ENCODE peak calls at places on chromosomes 7 and 10, in nine cellular contexts. L is heart right ventricle; E is activated naive CD4-positive, alpha-beta T cell treated with anti-CD3 and anti-CD28 coated beads, Interleukin-2, amount 50 U/mL, for 72 hours; P is stimulated activated naive B cell treated with anti-CD40 and anti-IgM and Interleukin-4, amounts not matched to agents 10 μg/mL and 1 μg/mL and 100 μg/mL, for 72 hours; G is natural killer cell; T is naive thymus-derived CD4-positive, alpha-beta T cell; M is activated B cell treated with CpG ODN at 0.5 μM for 24 hours; Q is activated naive CD8-positive, alpha-beta T cell treated with anti-CD3 and anti-CD28 coated beads, Interleukin-2, amount 10 ng/mL, durations not matched to agents 7 days and 5 days; Z is stimulated activated effector memory CD8-positive, alpha-beta T cell treated with anti-CD3 and anti-CD28 coated beads, Interleukin-12 subunit alpha, Interleukin-12 subunit beta, amount 100 ng/mL, for 72 hours. O is an unnamed sample.
A peak's percentile ranks its signal among the peaks of the same experiment; 100 is the strongest.

GRCh38 chr10:88332526-88333265 is 250.4 kb downstream of the RNLS start:
- ATAC-seq in L (no peak), E (no peak), P (peak; percentile 84), G (no peak), T (no peak), M (peak; percentile 52), Q (no peak), Z (no peak), O (no peak)

GRCh38 chr10:34489973-34490372 is 325.1 kb downstream of the PARD3 start:
- ATAC-seq in L (no peak), E (no peak), P (no peak), G (no peak), T (no peak), M (no peak), Q (no peak), Z (no peak), O (no peak)

GRCh38 chr10:110649652-110650264 is 5.6 kb downstream of the RBM20 start:
- ATAC-seq in L (no peak), E (no peak), P (peak; percentile 50), G (no peak), T (no peak), M (peak; percentile 31), Q (no peak), Z (no peak), O (no peak)

GRCh38 chr10:7501157-7501556 is 90.3 kb upstream of the SFMBT2 start:
- ATAC-seq in L (no peak), E (peak; percentile 46), P (no peak), G (peak; percentile 54), T (peak; percentile 18), M (no peak), Q (peak; percentile 86), Z (peak; percentile 69), O (no peak)

GRCh38 chr10:125866421-125867029 is 14.6 kb downstream of the DHX32 start:
- ATAC-seq in L (no peak), E (no peak), P (no peak), G (peak; percentile 14), T (no peak), M (no peak), Q (no peak), Z (peak; percentile 34), O (no peak)

GRCh38 chr7:99460651-99461050 is 5.3 kb downstream of the ATP5MF start:
- ATAC-seq in L (peak; percentile 14), E (no peak), P (no peak), G (no peak), T (no peak), M (no peak), Q (no peak), Z (no peak), O (no peak)

GRCh38 chr10:133224861-133225366 is 5.1 kb upstream of the UTF1 start:
- ATAC-seq in L (no peak), E (no peak), P (no peak), G (no peak), T (no peak), M (no peak), Q (no peak), Z (no peak), O (no peak)

GRCh38 chr7:25669954-25670841 is 441.9 kb upstream of the NPVF start:
- ATAC-seq in L (peak; percentile 74), E (no peak), P (no peak), G (no peak), T (no peak), M (no peak), Q (no peak), Z (no peak), O (peak; percentile 89)

GRCh38 chr7:102836206-102836938 is 76.4 kb upstream of the LRRC17 start:
- ATAC-seq in L (peak; percentile 78), E (no peak), P (no peak), G (no peak), T (no peak), M (no peak), Q (no peak), Z (no peak), O (peak; percentile 68)

GRCh38 chr10:70284542-70285150 is 842 bp upstream of the NPFFR1 start:
- ATAC-seq in L (no peak), E (no peak), P (no peak), G (no peak), T (no peak), M (no peak), Q (no peak), Z (no peak), O (no peak)

GRCh38 chr7:11153694-11154093 is 180.0 kb downstream of the PHF14 start:
- ATAC-seq in L (no peak), E (no peak), P (no peak), G (no peak), T (no peak), M (no peak), Q (no peak), Z (no peak), O (no peak)

GRCh38 chr7:122305475-122306319 is 1.1 kb upstream of the FEZF1 start:
- ATAC-seq in L (peak; percentile 48), E (no peak), P (no peak), G (no peak), T (no peak), M (no peak), Q (no peak), Z (no peak), O (no peak)

GRCh38 chr7:36820527-36821170 is 96.4 kb upstream of the AOAH start:
- ATAC-seq in L (peak; percentile 55), E (no peak), P (no peak), G (no peak), T (no peak), M (no peak), Q (no peak), Z (no peak), O (peak; percentile 51)

GRCh38 chr10:94666391-94667102 is 17.0 kb upstream of the CYP2C18 start:
- ATAC-seq in L (no peak), E (no peak), P (no peak), G (no peak), T (no peak), M (no peak), Q (no peak), Z (no peak), O (no peak)

GRCh38 chr7:44076101-44076895 is 6.0 kb downstream of the POLM start:
- ATAC-seq in L (no peak), E (no peak), P (no peak), G (no peak), T (no peak), M (no peak), Q (no peak), Z (no peak), O (no peak)

GRCh38 chr10:97024181-97025073 is 161.3 kb downstream of the SLIT1 start:
- ATAC-seq in L (peak; percentile 51), E (no peak), P (peak; percentile 68), G (no peak), T (no peak), M (peak; percentile 55), Q (no peak), Z (no peak), O (peak; percentile 57)

GRCh38 chr7:103715376-103716110 is 269.5 kb upstream of the SLC26A5 start:
- ATAC-seq in L (no peak), E (no peak), P (no peak), G (no peak), T (no peak), M (no peak), Q (no peak), Z (no peak), O (no peak)

GRCh38 chr7:97145068-97145467 is 27.6 kb downstream of the SDHAF3 start:
- ATAC-seq in L (no peak), E (no peak), P (no peak), G (no peak), T (no peak), M (no peak), Q (no peak), Z (no peak), O (no peak)

GRCh38 chr10:35574924-35575352 is 30.2 kb upstream of the GJD4 start:
- ATAC-seq in L (no peak), E (no peak), P (no peak), G (no peak), T (no peak), M (no peak), Q (no peak), Z (no peak), O (no peak)